ENCODE peak calls at places on chromosomes 3 and 15, in seven cellular contexts. Y is activated CD4-positive, alpha-beta T cell treated with anti-CD3 and anti-CD28 coated beads for 48 hours; Z is Ammon's horn; I is hippocampal formation; C is NCI-H1105; S is brain microvascular endothelial cell; M is T-helper 1 cell. K is an unnamed sample.

GRCh38 chr15:36899696-36900095 is 200.7 kb downstream of the MEIS2 start:
- DNase-seq in C (no peak), S (no peak), Z (no peak), Y (no peak), M (no peak), I (no peak), K (no peak)

GRCh38 chr3:182735672-182736071 is 57.6 kb upstream of the ATP11B start:
- DNase-seq in Y (no peak), I (no peak), S (no peak), Z (no peak), C (no peak), M (no peak), K (no peak)

GRCh38 chr15:63663906-63664305 is 66.7 kb downstream of the FBXL22 start:
- DNase-seq in S (no peak), Y (no peak), Z (no peak), M (no peak), C (no peak), I (no peak), K (no peak)

GRCh38 chr15:100602822-100603393 is 519 bp downstream of the ASB7 start:
- DNase-seq in M (peak), C (no peak), Z (peak), I (no peak), S (peak), Y (peak), K (peak)

GRCh38 chr3:127747066-127747465 is 74.3 kb downstream of the ABTB1 start:
- DNase-seq in Y (no peak), I (no peak), M (no peak), S (no peak), Z (no peak), C (no peak), K (no peak)

GRCh38 chr15:64071931-64072765 is 21.5 kb downstream of the CIAO2A start:
- DNase-seq in M (no peak), S (no peak), C (no peak), Y (no peak), I (no peak), Z (no peak), K (no peak)

GRCh38 chr3:172272699-172273098 is 175.6 kb downstream of the GHSR start:
- DNase-seq in C (no peak), I (no peak), Y (no peak), S (no peak), M (no peak), Z (no peak), K (no peak)

GRCh38 chr3:9703736-9704342 is at the start of gene CPNE9:
- DNase-seq in C (no peak), Z (no peak), M (no peak), S (no peak), Y (no peak), I (no peak), K (no peak)

GRCh38 chr15:31391687-31392671 is 65.3 kb downstream of the KLF13 start:
- DNase-seq in C (no peak), I (no peak), Y (peak), Z (peak), S (no peak), M (peak), K (peak)

GRCh38 chr15:39230205-39230916 is 350.5 kb upstream of the THBS1 start:
- DNase-seq in I (no peak), C (no peak), Z (no peak), Y (no peak), S (peak), M (no peak), K (no peak)

GRCh38 chr3:194617827-194618226 is 15.4 kb downstream of the TMEM44 start:
- DNase-seq in Z (no peak), Y (peak), M (no peak), S (no peak), C (no peak), I (no peak), K (peak)

GRCh38 chr3:193826126-193826795 is 233.3 kb downstream of the OPA1 start:
- DNase-seq in I (no peak), S (peak), C (no peak), Z (peak), M (no peak), Y (peak), K (peak)